ENCODE peak calls at places on chromosomes 11 and 22, in ten cellular contexts. One of them, this sample, is unnamed.

GRCh38 chr11:35216962-35217667 is 78.1 kb downstream of the CD44 start:
- DNase-seq in mesenchymal stem cell: no peak
- DNase-seq in psoas muscle: no peak
- DNase-seq in stomach: no peak
- DNase-seq in left ventricle myocardium inferior: no peak
- DNase-seq in neuronal stem cell: no peak
- DNase-seq in tibial artery: no peak
- DNase-seq in effector memory CD4-positive, alpha-beta T cell: no peak
- DNase-seq in PC-3: no peak
- DNase-seq in adipocyte: no peak
- DNase-seq in this sample: no peak

GRCh38 chr11:130775306-130776043 is 140.8 kb downstream of the SNX19 start:
- DNase-seq in mesenchymal stem cell: peak; percentile 43
- DNase-seq in psoas muscle: no peak
- DNase-seq in stomach: no peak
- DNase-seq in left ventricle myocardium inferior: no peak
- DNase-seq in neuronal stem cell: no peak
- DNase-seq in tibial artery: no peak
- DNase-seq in effector memory CD4-positive, alpha-beta T cell: no peak
- DNase-seq in PC-3: peak; percentile 90
- DNase-seq in adipocyte: peak; percentile 27
- DNase-seq in this sample: no peak

GRCh38 chr11:118277312-118277711 is 13.2 kb upstream of the MPZL2 start:
- DNase-seq in mesenchymal stem cell: no peak
- DNase-seq in psoas muscle: no peak
- DNase-seq in stomach: peak; percentile 41
- DNase-seq in left ventricle myocardium inferior: no peak
- DNase-seq in neuronal stem cell: no peak
- DNase-seq in tibial artery: no peak
- DNase-seq in effector memory CD4-positive, alpha-beta T cell: no peak
- DNase-seq in PC-3: peak; percentile 93
- DNase-seq in adipocyte: no peak
- DNase-seq in this sample: no peak

GRCh38 chr11:68099474-68100405 is 21.4 kb downstream of the CHKA start:
- DNase-seq in mesenchymal stem cell: no peak
- DNase-seq in psoas muscle: no peak
- DNase-seq in stomach: peak; percentile 95
- DNase-seq in left ventricle myocardium inferior: no peak
- DNase-seq in neuronal stem cell: no peak
- DNase-seq in tibial artery: no peak
- DNase-seq in effector memory CD4-positive, alpha-beta T cell: no peak
- DNase-seq in PC-3: peak; percentile 20
- DNase-seq in adipocyte: no peak
- DNase-seq in this sample: peak; percentile 63

GRCh38 chr11:73746701-73747100 is 14.2 kb downstream of the RAB6A start:
- DNase-seq in mesenchymal stem cell: no peak
- DNase-seq in psoas muscle: no peak
- DNase-seq in stomach: no peak
- DNase-seq in left ventricle myocardium inferior: no peak
- DNase-seq in neuronal stem cell: no peak
- DNase-seq in tibial artery: no peak
- DNase-seq in effector memory CD4-positive, alpha-beta T cell: no peak
- DNase-seq in PC-3: no peak
- DNase-seq in adipocyte: no peak
- DNase-seq in this sample: no peak

GRCh38 chr11:1305558-1306056 is 3.8 kb downstream of the TOLLIP start:
- DNase-seq in mesenchymal stem cell: no peak
- DNase-seq in psoas muscle: no peak
- DNase-seq in stomach: peak; percentile 25
- DNase-seq in left ventricle myocardium inferior: no peak
- DNase-seq in neuronal stem cell: no peak
- DNase-seq in tibial artery: no peak
- DNase-seq in effector memory CD4-positive, alpha-beta T cell: no peak
- DNase-seq in PC-3: no peak
- DNase-seq in adipocyte: no peak
- DNase-seq in this sample: peak; percentile 21

GRCh38 chr11:45022294-45023064 is 71.8 kb upstream of the TP53I11 start:
- DNase-seq in mesenchymal stem cell: peak; percentile 53
- DNase-seq in psoas muscle: no peak
- DNase-seq in stomach: no peak
- DNase-seq in left ventricle myocardium inferior: no peak
- DNase-seq in neuronal stem cell: no peak
- DNase-seq in tibial artery: no peak
- DNase-seq in effector memory CD4-positive, alpha-beta T cell: no peak
- DNase-seq in PC-3: peak; percentile 22
- DNase-seq in adipocyte: peak; percentile 8
- DNase-seq in this sample: no peak

GRCh38 chr22:48752451-48753380 is 1075.0 kb downstream of the BRD1 start:
- DNase-seq in mesenchymal stem cell: no peak
- DNase-seq in psoas muscle: no peak
- DNase-seq in stomach: peak; percentile 20
- DNase-seq in left ventricle myocardium inferior: no peak
- DNase-seq in neuronal stem cell: no peak
- DNase-seq in tibial artery: no peak
- DNase-seq in effector memory CD4-positive, alpha-beta T cell: no peak
- DNase-seq in PC-3: no peak
- DNase-seq in adipocyte: no peak
- DNase-seq in this sample: no peak

GRCh38 chr22:45211848-45212247 is 28.8 kb downstream of the KIAA0930 start:
- DNase-seq in mesenchymal stem cell: no peak
- DNase-seq in psoas muscle: no peak
- DNase-seq in stomach: no peak
- DNase-seq in left ventricle myocardium inferior: no peak
- DNase-seq in neuronal stem cell: no peak
- DNase-seq in tibial artery: no peak
- DNase-seq in effector memory CD4-positive, alpha-beta T cell: no peak
- DNase-seq in PC-3: no peak
- DNase-seq in adipocyte: no peak
- DNase-seq in this sample: no peak

GRCh38 chr22:49327411-49327810 is 500.3 kb downstream of the BRD1 start:
- DNase-seq in mesenchymal stem cell: no peak
- DNase-seq in psoas muscle: no peak
- DNase-seq in stomach: peak; percentile 9
- DNase-seq in left ventricle myocardium inferior: no peak
- DNase-seq in neuronal stem cell: no peak
- DNase-seq in tibial artery: no peak
- DNase-seq in effector memory CD4-positive, alpha-beta T cell: no peak
- DNase-seq in PC-3: no peak
- DNase-seq in adipocyte: no peak
- DNase-seq in this sample: no peak

GRCh38 chr11:120884290-120885020 is 139.4 kb upstream of the TBCEL start:
- DNase-seq in mesenchymal stem cell: no peak
- DNase-seq in psoas muscle: no peak
- DNase-seq in stomach: no peak
- DNase-seq in left ventricle myocardium inferior: no peak
- DNase-seq in neuronal stem cell: no peak
- DNase-seq in tibial artery: no peak
- DNase-seq in effector memory CD4-positive, alpha-beta T cell: no peak
- DNase-seq in PC-3: no peak
- DNase-seq in adipocyte: no peak
- DNase-seq in this sample: no peak

GRCh38 chr11:80309301-80309700 is 868.5 kb upstream of the TENM4 start:
- DNase-seq in mesenchymal stem cell: no peak
- DNase-seq in psoas muscle: no peak
- DNase-seq in stomach: no peak
- DNase-seq in left ventricle myocardium inferior: no peak
- DNase-seq in neuronal stem cell: no peak
- DNase-seq in tibial artery: no peak
- DNase-seq in effector memory CD4-positive, alpha-beta T cell: no peak
- DNase-seq in PC-3: peak; percentile 8
- DNase-seq in adipocyte: no peak
- DNase-seq in this sample: no peak

GRCh38 chr11:93051181-93051580 is 81.7 kb downstream of the MTNR1B start:
- DNase-seq in mesenchymal stem cell: peak; percentile 39
- DNase-seq in psoas muscle: no peak
- DNase-seq in stomach: no peak
- DNase-seq in left ventricle myocardium inferior: no peak
- DNase-seq in neuronal stem cell: no peak
- DNase-seq in tibial artery: no peak
- DNase-seq in effector memory CD4-positive, alpha-beta T cell: no peak
- DNase-seq in PC-3: no peak
- DNase-seq in adipocyte: peak; percentile 61
- DNase-seq in this sample: no peak

GRCh38 chr11:126588630-126589491 is 233.4 kb downstream of the ST3GAL4 start:
- DNase-seq in mesenchymal stem cell: no peak
- DNase-seq in psoas muscle: no peak
- DNase-seq in stomach: no peak
- DNase-seq in left ventricle myocardium inferior: no peak
- DNase-seq in neuronal stem cell: no peak
- DNase-seq in tibial artery: no peak
- DNase-seq in effector memory CD4-positive, alpha-beta T cell: no peak
- DNase-seq in PC-3: no peak
- DNase-seq in adipocyte: no peak
- DNase-seq in this sample: no peak

GRCh38 chr11:114291847-114292680 is 4.1 kb upstream of the NNMT start:
- DNase-seq in mesenchymal stem cell: peak; percentile 86
- DNase-seq in psoas muscle: no peak
- DNase-seq in stomach: no peak
- DNase-seq in left ventricle myocardium inferior: no peak
- DNase-seq in neuronal stem cell: no peak
- DNase-seq in tibial artery: no peak
- DNase-seq in effector memory CD4-positive, alpha-beta T cell: no peak
- DNase-seq in PC-3: peak; percentile 70
- DNase-seq in adipocyte: peak; percentile 82
- DNase-seq in this sample: no peak

GRCh38 chr11:10990160-10990559 is 132.3 kb upstream of the ZBED5 start:
- DNase-seq in mesenchymal stem cell: no peak
- DNase-seq in psoas muscle: no peak
- DNase-seq in stomach: no peak
- DNase-seq in left ventricle myocardium inferior: no peak
- DNase-seq in neuronal stem cell: no peak
- DNase-seq in tibial artery: no peak
- DNase-seq in effector memory CD4-positive, alpha-beta T cell: no peak
- DNase-seq in PC-3: no peak
- DNase-seq in adipocyte: no peak
- DNase-seq in this sample: no peak

DNA sequence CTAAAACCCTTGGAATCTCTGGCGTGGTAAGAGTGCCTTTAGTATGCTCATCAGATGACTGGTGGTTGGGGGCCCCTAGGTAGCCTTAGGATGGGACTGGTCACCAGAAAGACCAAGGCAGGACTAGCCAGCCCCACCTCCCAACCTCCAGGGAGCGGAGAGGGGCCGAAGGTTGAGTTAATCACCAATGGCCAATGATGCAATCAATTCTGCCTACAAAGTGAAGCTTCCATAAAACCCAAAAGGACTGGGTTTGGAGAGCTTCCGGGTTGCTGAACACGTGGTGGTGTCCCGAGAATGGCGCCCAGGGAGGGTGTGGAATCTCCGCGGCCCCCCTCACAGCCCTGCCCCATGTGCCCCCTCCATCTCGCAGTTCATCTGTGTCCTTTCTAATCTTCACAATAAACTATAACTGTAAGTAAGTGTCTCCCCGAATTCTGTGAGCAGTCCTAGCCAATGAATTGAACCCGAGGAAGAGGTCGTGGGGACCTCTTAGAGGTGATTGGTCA is 66.4 kb upstream of the SLC22A12 start:
- DNase-seq in mesenchymal stem cell: no peak
- DNase-seq in psoas muscle: no peak
- DNase-seq in stomach: no peak
- DNase-seq in left ventricle myocardium inferior: no peak
- DNase-seq in neuronal stem cell: no peak
- DNase-seq in tibial artery: peak; percentile 47
- DNase-seq in effector memory CD4-positive, alpha-beta T cell: no peak
- DNase-seq in PC-3: no peak
- DNase-seq in adipocyte: no peak
- DNase-seq in this sample: no peak
- H3K27me3 ChIP-seq in mesenchymal stem cell: peaks cover 91% of the 10 kb centered on the region
- H3K27me3 ChIP-seq in psoas muscle: no peaks in the 10 kb centered on the region
- H3K27me3 ChIP-seq in stomach: peaks cover 3% of the 10 kb centered on the region
- H3K27me3 ChIP-seq in left ventricle myocardium inferior: peaks cover 100% of the 10 kb centered on the region
- H3K27me3 ChIP-seq in neuronal stem cell: no peaks in the 10 kb centered on the region
- H3K27me3 ChIP-seq in tibial artery: no peaks in the 10 kb centered on the region
- H3K27me3 ChIP-seq in effector memory CD4-positive, alpha-beta T cell: peaks cover 4% of the 10 kb centered on the region
- H3K27me3 ChIP-seq in PC-3: peaks cover 97% of the 10 kb centered on the region
- H3K27me3 ChIP-seq in adipocyte: peaks cover 86% of the 10 kb centered on the region
- H3K27me3 ChIP-seq in this sample: no peaks in the 10 kb centered on the region

DNA sequence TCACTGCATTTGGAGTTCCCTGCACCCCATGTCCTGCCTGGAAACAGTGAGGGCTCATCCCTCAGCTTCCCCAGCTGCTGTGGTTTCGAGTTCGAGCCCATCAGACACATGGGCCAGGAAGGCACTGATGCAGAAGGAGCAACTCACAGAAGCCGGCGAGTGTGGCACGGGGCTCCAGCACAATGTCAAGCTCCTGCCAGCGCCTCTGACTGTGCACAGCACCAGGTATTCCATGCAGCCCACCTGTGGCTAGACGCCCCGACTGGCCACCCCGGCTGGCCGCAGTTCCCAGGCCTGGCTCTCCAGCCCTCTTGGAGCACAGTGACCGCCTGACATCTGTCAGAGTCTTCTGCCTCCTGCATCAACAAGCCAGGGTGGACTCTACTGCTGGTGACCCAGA is 419.4 kb downstream of the SHANK2 start:
- DNase-seq in mesenchymal stem cell: no peak
- DNase-seq in psoas muscle: no peak
- DNase-seq in stomach: no peak
- DNase-seq in left ventricle myocardium inferior: no peak
- DNase-seq in neuronal stem cell: no peak
- DNase-seq in tibial artery: no peak
- DNase-seq in effector memory CD4-positive, alpha-beta T cell: no peak
- DNase-seq in PC-3: no peak
- DNase-seq in adipocyte: no peak
- DNase-seq in this sample: no peak
- H3K9me3 ChIP-seq in mesenchymal stem cell: peaks cover 2% of the 10 kb centered on the region
- H3K9me3 ChIP-seq in psoas muscle: no peaks in the 10 kb centered on the region
- H3K9me3 ChIP-seq in stomach: no peaks in the 10 kb centered on the region
- H3K9me3 ChIP-seq in left ventricle myocardium inferior: peaks cover 12% of the 10 kb centered on the region
- H3K9me3 ChIP-seq in neuronal stem cell: peaks cover 2% of the 10 kb centered on the region
- H3K9me3 ChIP-seq in tibial artery: peaks cover 2% of the 10 kb centered on the region
- H3K9me3 ChIP-seq in effector memory CD4-positive, alpha-beta T cell: no peaks in the 10 kb centered on the region
- H3K9me3 ChIP-seq in PC-3: no peaks in the 10 kb centered on the region
- H3K9me3 ChIP-seq in adipocyte: peaks cover 1% of the 10 kb centered on the region
- H3K9me3 ChIP-seq in this sample: no peaks in the 10 kb centered on the region

GRCh38 chr11:65573391-65574146 is 1.2 kb downstream of the FAM89B start:
- DNase-seq in mesenchymal stem cell: no peak
- DNase-seq in psoas muscle: no peak
- DNase-seq in stomach: no peak
- DNase-seq in left ventricle myocardium inferior: no peak
- DNase-seq in neuronal stem cell: no peak
- DNase-seq in tibial artery: no peak
- DNase-seq in effector memory CD4-positive, alpha-beta T cell: no peak
- DNase-seq in PC-3: peak; percentile 44
- DNase-seq in adipocyte: peak; percentile 32
- DNase-seq in this sample: peak; percentile 65
- H3K4me1 ChIP-seq in mesenchymal stem cell: peaks cover 61% of the 10 kb centered on the region
- H3K4me1 ChIP-seq in psoas muscle: peaks cover 59% of the 10 kb centered on the region
- H3K4me1 ChIP-seq in stomach: peaks cover 81% of the 10 kb centered on the region
- H3K4me1 ChIP-seq in left ventricle myocardium inferior: peaks cover 91% of the 10 kb centered on the region
- H3K4me1 ChIP-seq in neuronal stem cell: peaks cover 51% of the 10 kb centered on the region
- H3K4me1 ChIP-seq in tibial artery: peaks cover 75% of the 10 kb centered on the region
- H3K4me1 ChIP-seq in effector memory CD4-positive, alpha-beta T cell: peaks cover 74% of the 10 kb centered on the region
- H3K4me1 ChIP-seq in PC-3: peaks cover 65% of the 10 kb centered on the region
- H3K4me1 ChIP-seq in adipocyte: peaks cover 63% of the 10 kb centered on the region
- H3K4me1 ChIP-seq in this sample: peaks cover 21% of the 10 kb centered on the region

DNA sequence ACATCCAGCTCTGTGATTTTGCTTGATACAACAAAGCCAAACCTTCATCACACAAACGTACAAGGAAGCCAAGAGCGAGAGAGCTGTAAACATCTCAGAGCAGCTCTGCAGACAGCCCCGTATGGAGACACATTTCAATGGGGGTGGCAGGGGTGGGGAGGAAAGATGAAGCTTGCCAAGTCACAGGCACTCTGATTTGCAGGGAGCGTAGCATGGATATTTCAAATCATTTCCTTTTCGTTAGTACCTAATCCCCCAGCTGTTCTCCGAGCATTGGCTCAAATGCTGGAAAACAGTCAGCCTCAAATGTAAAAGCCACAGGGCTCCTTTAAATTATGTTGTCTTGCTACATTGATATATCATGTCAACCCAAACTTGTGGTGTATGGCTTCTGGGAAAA is 459.0 kb upstream of the CADM1 start:
- DNase-seq in mesenchymal stem cell: no peak
- DNase-seq in psoas muscle: no peak
- DNase-seq in stomach: no peak
- DNase-seq in left ventricle myocardium inferior: no peak
- DNase-seq in neuronal stem cell: no peak
- DNase-seq in tibial artery: no peak
- DNase-seq in effector memory CD4-positive, alpha-beta T cell: no peak
- DNase-seq in PC-3: no peak
- DNase-seq in adipocyte: no peak
- DNase-seq in this sample: no peak
- H3K27me3 ChIP-seq in mesenchymal stem cell: peaks cover 36% of the 10 kb centered on the region
- H3K27me3 ChIP-seq in psoas muscle: no peaks in the 10 kb centered on the region
- H3K27me3 ChIP-seq in stomach: no peaks in the 10 kb centered on the region
- H3K27me3 ChIP-seq in left ventricle myocardium inferior: peaks cover 35% of the 10 kb centered on the region
- H3K27me3 ChIP-seq in neuronal stem cell: no peaks in the 10 kb centered on the region
- H3K27me3 ChIP-seq in tibial artery: no peaks in the 10 kb centered on the region
- H3K27me3 ChIP-seq in effector memory CD4-positive, alpha-beta T cell: peaks cover 4% of the 10 kb centered on the region
- H3K27me3 ChIP-seq in PC-3: no peaks in the 10 kb centered on the region
- H3K27me3 ChIP-seq in adipocyte: peaks cover 33% of the 10 kb centered on the region
- H3K27me3 ChIP-seq in this sample: no peaks in the 10 kb centered on the region

This sample was measured in ovary.